ENCODE peak calls at places on chromosomes 3 and 15, in seven cellular contexts. C is adipocyte; L is iPS DF 6.9; M is CD8-positive, alpha-beta memory T cell; S is neuronal stem cell; B is right lobe of liver; O is MM.1S. P is an unnamed sample. For H3K36me3, the result is how much of the 10 kb centered on the place peaks cover.

GRCh38 chr3:79490165-79491028 is 277.4 kb downstream of the ROBO1 start:
- DNase-seq in C (peak), L (no peak), M (no peak), S (peak), B (no peak), O (no peak), P (no peak)

GRCh38 chr3:130759692-130760338 is 13.2 kb upstream of the PIK3R4 start:
- DNase-seq in C (peak), L (peak), M (peak), S (peak), B (no peak), O (peak), P (no peak)

GRCh38 chr3:11282250-11283125 is 10.3 kb downstream of the ATG7 start:
- DNase-seq in C (no peak), L (no peak), M (no peak), S (no peak), B (no peak), O (no peak), P (no peak)

GRCh38 chr3:27677554-27677953 is 44.6 kb downstream of the EOMES start:
- DNase-seq in C (peak), L (no peak), M (no peak), S (no peak), B (no peak), O (no peak), P (no peak)

GRCh38 chr15:78565951-78566774 is 843 bp downstream of the CHRNA5 start:
- DNase-seq in C (peak), L (no peak), M (no peak), S (peak), B (no peak), O (peak), P (peak)

GRCh38 chr15:46956456-46956855 is 760.8 kb upstream of the SEMA6D start:
- DNase-seq in C (no peak), L (no peak), M (no peak), S (no peak), B (no peak), O (no peak), P (no peak)

GRCh38 chr3:85554153-85554552 is 595.4 kb downstream of the CADM2 start:
- DNase-seq in C (no peak), L (peak), M (no peak), S (no peak), B (no peak), O (no peak), P (no peak)

GRCh38 chr3:197590313-197590962 is 34.7 kb upstream of the BDH1 start:
- DNase-seq in C (no peak), L (no peak), M (no peak), S (no peak), B (peak), O (no peak), P (no peak)

GRCh38 chr3:186307594-186307993 is 54.4 kb downstream of the DGKG start:
- DNase-seq in C (peak), L (no peak), M (no peak), S (peak), B (no peak), O (peak), P (no peak)

GRCh38 chr3:125125822-125126245 is 70.0 kb upstream of the HEG1 start:
- DNase-seq in C (peak), L (no peak), M (no peak), S (no peak), B (no peak), O (no peak), P (no peak)

GRCh38 chr15:55250392-55250791 is 39.2 kb downstream of the RAB27A start:
- DNase-seq in C (peak), L (no peak), M (no peak), S (no peak), B (no peak), O (no peak), P (no peak)

GRCh38 chr15:40776537-40777141 is 6.9 kb downstream of the C15orf62 start:
- DNase-seq in C (peak), L (no peak), M (peak), S (no peak), B (peak), O (peak), P (no peak)

GRCh38 chr3:101643861-101644613 is 32.9 kb downstream of the ZBTB11 start:
- DNase-seq in C (peak), L (no peak), M (peak), S (no peak), B (no peak), O (peak), P (no peak)

GRCh38 chr3:69442771-69443197 is 56.9 kb upstream of the FRMD4B start:
- DNase-seq in C (no peak), L (no peak), M (no peak), S (no peak), B (no peak), O (no peak), P (peak)

GRCh38 chr3:143586565-143586964 is 261.7 kb downstream of the SLC9A9 start:
- DNase-seq in C (no peak), L (no peak), M (no peak), S (no peak), B (no peak), O (no peak), P (no peak)

GRCh38 chr3:194440756-194441155 is 41.7 kb upstream of the GP5 start:
- DNase-seq in C (no peak), L (no peak), M (no peak), S (no peak), B (no peak), O (no peak), P (no peak)

GRCh38 chr15:75200765-75201608 is 695 bp upstream of the C15orf39 start:
- DNase-seq in C (peak), L (no peak), M (peak), S (peak), B (peak), O (peak), P (peak)

GRCh38 chr15:29183071-29183831 is 86.4 kb downstream of the NSMCE3 start:
- DNase-seq in C (no peak), L (no peak), M (no peak), S (no peak), B (no peak), O (no peak), P (peak)

GRCh38 chr3:70000563-70001081 is 1.1 kb downstream of the SAMMSON start:
- DNase-seq in C (peak), L (no peak), M (no peak), S (peak), B (no peak), O (no peak), P (no peak)

GRCh38 chr3:58563386-58564035 is 13.7 kb downstream of the FAM107A start:
- DNase-seq in C (no peak), L (no peak), M (no peak), S (no peak), B (no peak), O (no peak), P (no peak)

GRCh38 chr15:66621491-66622467 is 56.0 kb upstream of the LCTL start:
- DNase-seq in C (peak), L (no peak), M (no peak), S (peak), B (peak), O (no peak), P (no peak)

GRCh38 chr3:188465311-188465710 is 311.4 kb downstream of the LPP start:
- DNase-seq in C (no peak), L (no peak), M (no peak), S (peak), B (no peak), O (no peak), P (no peak)

GRCh38 chr3:135262441-135262840 is 467.4 kb downstream of the EPHB1 start:
- DNase-seq in C (no peak), L (no peak), M (no peak), S (no peak), B (no peak), O (no peak), P (no peak)

GRCh38 chr3:77039606-77040553 is at the start of gene ROBO2:
- DNase-seq in C (peak), L (no peak), M (no peak), S (peak), B (peak), O (no peak), P (no peak)

GRCh38 chr3:136898954-136899353 is 36.9 kb downstream of the NCK1 start:
- DNase-seq in C (no peak), L (no peak), M (no peak), S (no peak), B (no peak), O (no peak), P (no peak)

GRCh38 chr3:172221550-172221949 is 182.2 kb downstream of the FNDC3B start:
- DNase-seq in C (peak), L (no peak), M (no peak), S (no peak), B (no peak), O (no peak), P (no peak)

GRCh38 chr3:47411696-47412452 is 31.1 kb downstream of the PTPN23 start:
- DNase-seq in C (no peak), L (no peak), M (no peak), S (no peak), B (no peak), O (no peak), P (no peak)

GRCh38 chr3:47409284-47409683 is 28.5 kb downstream of the PTPN23 start:
- DNase-seq in C (no peak), L (no peak), M (no peak), S (no peak), B (no peak), O (no peak), P (no peak)

GRCh38 chr3:47409688-47410416 is 29.0 kb downstream of the PTPN23 start:
- DNase-seq in C (no peak), L (no peak), M (no peak), S (no peak), B (no peak), O (no peak), P (no peak)

GRCh38 chr3:47410801-47411646 is 30.2 kb downstream of the PTPN23 start:
- DNase-seq in C (no peak), L (no peak), M (no peak), S (no peak), B (no peak), O (no peak), P (no peak)

GRCh38 chr3:47410417-47410720 is 29.5 kb downstream of the PTPN23 start:
- DNase-seq in C (no peak), L (no peak), M (no peak), S (no peak), B (no peak), O (no peak), P (no peak)
- H3K36me3 ChIP-seq in C (half or more), L (half or more), M (under half), S (half or more), B (under half), O (under half), P (half or more)

GRCh38 chr3:189978753-189979152 is 141.9 kb downstream of the P3H2 start:
- DNase-seq in C (no peak), L (no peak), M (no peak), S (no peak), B (no peak), O (no peak), P (no peak)
- H3K36me3 ChIP-seq in C (under half), L (under half), M (under half), S (under half), B (under half), O (under half), P (under half)

GRCh38 chr15:23402140-23402539 is 44.9 kb downstream of the GOLGA6L2 start:
- DNase-seq in C (no peak), L (no peak), M (no peak), S (no peak), B (no peak), O (no peak), P (no peak)

GRCh38 chr15:23395030-23395692 is 40.6 kb downstream of the GOLGA8S start:
- DNase-seq in C (no peak), L (no peak), M (no peak), S (no peak), B (no peak), O (no peak), P (no peak)

GRCh38 chr15:23395832-23396231 is 41.3 kb downstream of the GOLGA8S start:
- DNase-seq in C (no peak), L (no peak), M (no peak), S (no peak), B (no peak), O (no peak), P (no peak)

GRCh38 chr15:23401627-23402026 is 45.4 kb downstream of the GOLGA6L2 start:
- DNase-seq in C (no peak), L (no peak), M (no peak), S (no peak), B (no peak), O (no peak), P (no peak)

DNA sequence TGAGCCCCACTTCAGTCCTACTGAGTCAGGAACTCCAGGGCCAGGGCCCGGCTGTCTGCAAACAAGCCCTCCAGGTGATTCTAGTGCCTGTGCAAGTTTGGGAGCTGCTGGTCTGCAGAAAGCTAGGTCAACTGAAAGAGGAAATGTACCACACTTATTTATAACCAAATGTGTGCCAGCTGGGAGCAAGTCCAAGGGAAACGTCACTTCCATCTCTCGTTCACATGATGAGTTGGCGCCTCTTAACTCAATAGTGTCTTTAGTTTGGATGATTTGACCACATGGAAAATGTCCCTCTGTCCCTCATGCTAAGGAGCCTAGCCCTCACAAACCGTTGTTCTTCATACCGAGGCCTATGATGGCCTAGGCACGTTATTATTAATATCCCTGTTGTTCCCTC is 43.2 kb downstream of the GOLGA8S start:
- DNase-seq in C (no peak), L (no peak), M (no peak), S (no peak), B (no peak), O (no peak), P (no peak)
- H3K36me3 ChIP-seq in C (under half), L (under half), M (under half), S (under half), B (under half), O (under half), P (under half)

DNA sequence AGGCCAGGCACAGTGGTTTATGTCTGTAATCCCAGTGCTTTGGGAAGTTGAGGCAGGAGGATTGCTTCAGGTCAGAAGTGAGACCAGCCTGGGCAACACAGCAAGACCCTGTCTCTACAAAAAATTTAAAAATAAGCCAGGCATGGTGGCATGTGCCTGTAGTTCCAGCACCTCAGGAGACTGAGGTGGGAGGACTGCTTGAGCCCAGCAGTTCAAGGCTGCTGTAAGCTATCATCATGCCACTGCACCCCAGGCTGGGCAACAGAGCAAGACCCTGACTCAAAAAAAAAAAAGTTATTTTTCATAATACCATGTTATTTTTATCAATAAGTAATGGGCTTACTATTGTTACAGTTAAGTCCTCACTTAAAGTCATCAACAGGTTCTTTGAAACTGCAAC is 59.7 kb downstream of the SETD2 start:
- DNase-seq in C (no peak), L (no peak), M (no peak), S (no peak), B (no peak), O (no peak), P (no peak)
- H3K36me3 ChIP-seq in C (under half), L (under half), M (under half), S (half or more), B (under half), O (under half), P (under half)

GRCh38 chr15:84690342-84690741 is 25.6 kb downstream of the SEC11A start:
- DNase-seq in C (no peak), L (no peak), M (no peak), S (no peak), B (no peak), O (no peak), P (no peak)
- H3K36me3 ChIP-seq in C (under half), L (under half), M (under half), S (half or more), B (under half), O (under half), P (under half)

GRCh38 chr15:30979457-30979856 is 12.0 kb downstream of the MTMR10 start:
- DNase-seq in C (no peak), L (no peak), M (no peak), S (no peak), B (no peak), O (no peak), P (no peak)

GRCh38 chr15:30978328-30978727 is 13.1 kb downstream of the MTMR10 start:
- DNase-seq in C (no peak), L (no peak), M (no peak), S (no peak), B (no peak), O (no peak), P (no peak)

GRCh38 chr15:30984542-30984941 is 6.9 kb downstream of the MTMR10 start:
- DNase-seq in C (no peak), L (no peak), M (no peak), S (no peak), B (no peak), O (no peak), P (no peak)

GRCh38 chr15:30985081-30985531 is 6.3 kb downstream of the MTMR10 start:
- DNase-seq in C (peak), L (no peak), M (no peak), S (no peak), B (no peak), O (no peak), P (no peak)

GRCh38 chr15:30984118-30984517 is 7.3 kb downstream of the MTMR10 start:
- DNase-seq in C (no peak), L (no peak), M (no peak), S (no peak), B (no peak), O (no peak), P (no peak)
- H3K36me3 ChIP-seq in C (half or more), L (under half), M (under half), S (under half), B (under half), O (under half), P (under half)